ENCODE peak calls at places on chromosomes 16 and 17, in six cellular contexts. T is IMR-90; B is CD8-positive, alpha-beta T cell; U is CD4-positive, alpha-beta T cell; W is A549; G is Peyer's patch. V is an unnamed sample. For H3K9me3, the result is how much of the 10 kb centered on the place peaks cover.

GRCh38 chr17:78974635-78975591 is 4.8 kb downstream of the LGALS3BP start:
- DNase-seq in G (peak), T (peak), W (peak), B (no peak), U (no peak), V (peak)

GRCh38 chr17:28599311-28600184 is 723 bp upstream of the SPAG5 start:
- DNase-seq in G (peak), B (peak), T (peak), U (peak), W (peak), V (peak)

GRCh38 chr17:37483311-37484039 is 6.2 kb upstream of the DUSP14 start:
- DNase-seq in U (no peak), W (peak), B (no peak), T (peak), G (no peak), V (peak)

GRCh38 chr17:72465191-72466024 is 344.6 kb downstream of the SOX9 start:
- DNase-seq in G (peak), U (no peak), T (peak), B (no peak), W (peak), V (peak)

GRCh38 chr17:978110-979093 is 1.2 kb downstream of the NXN start:
- DNase-seq in B (no peak), U (no peak), G (no peak), W (no peak), T (peak), V (no peak)

GRCh38 chr17:18139498-18139897 is 30.9 kb downstream of the MYO15A start:
- DNase-seq in U (no peak), W (no peak), T (no peak), G (no peak), B (no peak), V (no peak)

GRCh38 chr16:68752602-68753001 is 15.5 kb downstream of the CDH1 start:
- DNase-seq in T (no peak), B (no peak), G (peak), W (peak), U (no peak), V (no peak)

GRCh38 chr16:60329110-60329509 is 1595.0 kb upstream of the GOT2 start:
- DNase-seq in T (no peak), W (no peak), B (no peak), G (no peak), U (no peak), V (no peak)

GRCh38 chr17:76196675-76197074 is 43.6 kb downstream of the RNF157 start:
- DNase-seq in B (no peak), T (no peak), W (no peak), G (peak), U (no peak), V (no peak)

GRCh38 chr17:6547336-6547735 is 9.0 kb downstream of the PITPNM3 start:
- DNase-seq in T (no peak), U (no peak), W (no peak), B (no peak), G (no peak), V (no peak)

GRCh38 chr17:60676758-60677307 is 818 bp upstream of the BCAS3 start:
- DNase-seq in U (no peak), B (no peak), T (no peak), G (no peak), W (no peak), V (no peak)

GRCh38 chr16:48347191-48347860 is 37.9 kb downstream of the SIAH1 start:
- DNase-seq in W (no peak), B (no peak), T (no peak), G (no peak), U (no peak), V (no peak)

GRCh38 chr17:38671939-38672720 is 2.6 kb downstream of the EPOP start:
- DNase-seq in T (no peak), G (no peak), U (no peak), B (no peak), W (no peak), V (no peak)

GRCh38 chr17:81461607-81462500 is 50.7 kb downstream of the ACTG1 start:
- DNase-seq in U (no peak), B (no peak), G (no peak), W (no peak), T (no peak), V (no peak)

GRCh38 chr17:75005291-75005690 is 7.2 kb upstream of the MRPL58 start:
- DNase-seq in G (no peak), B (no peak), T (no peak), W (no peak), U (no peak), V (no peak)

GRCh38 chr17:64368277-64368676 is 22.4 kb downstream of the PECAM1 start:
- DNase-seq in G (no peak), B (no peak), U (no peak), W (no peak), T (no peak), V (no peak)

GRCh38 chr17:78576389-78577112 is 645 bp downstream of the DNAH17 start:
- DNase-seq in G (no peak), T (no peak), B (no peak), W (no peak), U (no peak), V (no peak)

GRCh38 chr16:970379-970765 is 412 bp downstream of the LMF1 start:
- DNase-seq in T (no peak), W (no peak), G (no peak), U (no peak), B (no peak), V (no peak)

GRCh38 chr17:77894126-77894956 is 64.2 kb upstream of the TNRC6C start:
- DNase-seq in G (peak), T (no peak), W (no peak), U (no peak), B (no peak), V (no peak)

GRCh38 chr16:20099375-20099774 is 25.7 kb upstream of the GPR139 start:
- DNase-seq in T (no peak), W (no peak), B (no peak), U (no peak), G (no peak), V (no peak)

GRCh38 chr17:31699281-31699680 is 159.8 kb downstream of the COPRS start:
- DNase-seq in T (peak), W (no peak), U (no peak), B (no peak), G (no peak), V (no peak)

GRCh38 chr16:81237282-81237681 is 1.2 kb upstream of the BCO1 start:
- DNase-seq in W (no peak), B (no peak), U (no peak), G (peak), T (no peak), V (no peak)

GRCh38 chr17:8131844-8132441 is 8.0 kb upstream of the HES7 start:
- DNase-seq in T (no peak), B (no peak), U (no peak), W (no peak), G (no peak), V (no peak)

GRCh38 chr16:56263711-56264608 is 72.7 kb downstream of the GNAO1 start:
- DNase-seq in G (no peak), W (no peak), T (no peak), B (no peak), U (no peak), V (no peak)

GRCh38 chr16:31785126-31785525 is 88.5 kb upstream of the ZNF267 start:
- DNase-seq in U (no peak), W (no peak), B (no peak), G (no peak), T (no peak), V (no peak)
- H3K9me3 ChIP-seq in U (half or more), W (under half), B (under half), G (under half), T (under half), V (under half)

DNA sequence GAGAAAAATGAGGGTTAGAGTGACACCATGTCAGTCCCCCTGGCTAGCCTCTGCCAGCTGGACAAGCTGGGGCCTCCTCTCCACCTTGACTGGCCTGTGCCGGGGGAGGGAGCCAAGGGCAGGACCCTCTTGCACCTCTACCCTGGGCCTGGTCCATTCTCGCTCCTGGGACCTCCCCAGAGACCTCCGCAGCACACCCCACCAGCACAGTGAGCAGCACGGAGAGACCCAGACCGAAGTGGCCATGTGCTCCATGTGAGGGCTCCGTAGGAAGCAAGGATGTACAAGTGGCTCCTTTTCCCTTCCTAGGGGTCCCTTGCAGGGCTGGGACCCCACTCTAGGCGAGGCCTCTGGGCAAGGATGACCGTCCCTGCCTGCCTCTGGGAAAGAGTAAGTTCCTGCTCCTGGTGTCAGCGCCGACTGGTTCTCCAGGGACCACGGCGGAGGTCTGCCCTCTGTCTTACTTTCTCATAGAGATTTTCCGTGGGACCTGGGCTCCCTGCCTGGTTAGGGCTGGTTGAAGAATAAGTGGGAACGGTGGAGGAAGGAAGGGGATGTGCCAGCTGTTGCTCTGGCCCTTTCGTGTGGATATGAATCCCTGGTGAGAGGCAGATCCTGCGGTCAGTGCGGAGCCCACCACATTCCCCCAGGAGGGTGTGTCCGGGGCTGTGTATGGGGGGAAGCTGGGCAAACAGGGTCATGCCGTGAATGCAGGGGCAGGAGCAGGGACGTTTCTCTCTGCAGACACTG is 124.2 kb downstream of the METRNL start:
- DNase-seq in T (no peak), U (no peak), B (peak), G (peak), W (no peak), V (no peak)
- H3K9me3 ChIP-seq in T (under half), U (under half), B (under half), G (under half), W (under half), V (under half)

GRCh38 chr16:35533683-35534082 is 2074.3 kb downstream of the TP53TG3F start:
- DNase-seq in G (no peak), B (no peak), U (no peak), T (no peak), W (no peak), V (no peak)
- H3K9me3 ChIP-seq in G (under half), B (under half), U (under half), T (under half), W (under half), V (under half)

GRCh38 chr17:43352579-43352978 is 46.2 kb upstream of the ARL4D start:
- DNase-seq in U (no peak), G (no peak), B (no peak), W (no peak), T (no peak), V (no peak)
- H3K9me3 ChIP-seq in U (under half), G (under half), B (under half), W (under half), T (under half), V (under half)

V was measured in AG04450.